ENCODE peak calls at places on chromosomes 2 and 18, in five cellular contexts. T is AG08395, P is AG09319, L is right cardiac atrium, Q is NT2/D1. H is an unnamed sample.

GRCh38 chr18:13492314-13492713 is 234.0 kb downstream of the FAM210A start:
- DNase-seq in Q (no peak), P (no peak), L (no peak), T (no peak), H (no peak)

GRCh38 chr2:180730976-180731375 is 249.4 kb upstream of the UBE2E3 start:
- DNase-seq in Q (no peak), L (no peak), P (no peak), T (no peak), H (peak)

GRCh38 chr2:144583741-144584453 is 64.0 kb upstream of the ZEB2 start:
- DNase-seq in L (no peak), T (peak), Q (no peak), P (peak), H (peak)

GRCh38 chr2:101795033-101795432 is 97.5 kb downstream of the MAP4K4 start:
- DNase-seq in L (no peak), Q (no peak), T (no peak), P (no peak), H (peak)

GRCh38 chr2:96164459-96165184 is 19.4 kb upstream of the DUSP2 start:
- DNase-seq in L (no peak), P (no peak), T (no peak), Q (no peak), H (no peak)

GRCh38 chr2:144683063-144683740 is 163.3 kb upstream of the ZEB2 start:
- DNase-seq in L (no peak), T (no peak), P (no peak), Q (no peak), H (peak)

GRCh38 chr2:47072018-47072691 is 83.0 kb downstream of the STPG4 start:
- DNase-seq in Q (no peak), P (peak), L (peak), T (peak), H (peak)

GRCh38 chr18:79760881-79761280 is 36.9 kb upstream of the KCNG2 start:
- DNase-seq in L (no peak), Q (no peak), T (no peak), P (no peak), H (no peak)

GRCh38 chr2:172489682-172490081 is 62.3 kb downstream of the ITGA6 start:
- DNase-seq in P (peak), Q (no peak), L (no peak), T (peak), H (peak)

GRCh38 chr2:5914831-5915611 is 222.8 kb downstream of the SOX11 start:
- DNase-seq in Q (peak), L (peak), P (no peak), T (no peak), H (no peak)

GRCh38 chr2:20584637-20585321 is 66.1 kb downstream of the HS1BP3 start:
- DNase-seq in Q (peak), T (peak), L (peak), P (peak), H (peak)

GRCh38 chr2:241890524-241891235 is 21.2 kb downstream of the RTP5 start:
- DNase-seq in Q (no peak), P (no peak), L (peak), T (no peak), H (no peak)

GRCh38 chr18:35073186-35074105 is 32.2 kb downstream of the MAPRE2 start:
- DNase-seq in P (no peak), T (peak), Q (no peak), L (no peak), H (peak)

GRCh38 chr2:10039658-10040410 is 3.5 kb upstream of the KLF11 start:
- DNase-seq in L (peak), T (no peak), Q (no peak), P (peak), H (peak)

GRCh38 chr2:25651066-25651465 is 22.3 kb downstream of the DTNB start:
- DNase-seq in T (no peak), L (no peak), Q (no peak), P (no peak), H (peak)

GRCh38 chr2:46376586-46377286 is 79.5 kb downstream of the EPAS1 start:
- DNase-seq in P (no peak), Q (no peak), T (no peak), L (no peak), H (no peak)

GRCh38 chr18:3595282-3596273 is 145.6 kb downstream of the TGIF1 start:
- DNase-seq in T (peak), Q (no peak), P (no peak), L (no peak), H (peak)

H was measured in fibroblast of mammary gland.